ENCODE peak calls at places on chromosomes 2 and 18, in eight cellular contexts. T is uterus, X is A549, O is fibroblast of lung, J is spleen, D is tibial nerve, P is lower lobe of right lung, Z is HCT116. U is an unnamed sample.

GRCh38 chr18:711330-711692 is 1.1 kb downstream of the ENOSF1 start:
- DNase-seq in T (no peak), D (no peak), J (no peak), O (no peak), X (no peak), Z (no peak), P (no peak), U (peak)

GRCh38 chr2:42386684-42387083 is 25.7 kb upstream of the COX7A2L start:
- DNase-seq in D (no peak), P (no peak), Z (peak), O (no peak), T (no peak), X (peak), J (no peak), U (no peak)

GRCh38 chr2:161138429-161138828 is 21.8 kb upstream of the TANK start:
- DNase-seq in P (no peak), X (no peak), J (no peak), Z (no peak), O (no peak), T (no peak), D (no peak), U (no peak)

GRCh38 chr2:163630836-163631235 is 105.0 kb downstream of the FIGN start:
- DNase-seq in J (no peak), D (no peak), Z (no peak), P (no peak), T (no peak), X (no peak), O (no peak), U (no peak)

GRCh38 chr2:241187101-241187690 is 1.3 kb upstream of the ANO7 start:
- DNase-seq in P (no peak), X (no peak), J (no peak), T (no peak), D (no peak), O (no peak), Z (no peak), U (no peak)

GRCh38 chr2:241188386-241189092 is at the start of gene ANO7:
- DNase-seq in Z (no peak), T (no peak), J (no peak), D (no peak), O (no peak), P (peak), X (no peak), U (no peak)

GRCh38 chr2:11533278-11534077 is at the start of gene GREB1:
- DNase-seq in O (peak), D (no peak), T (no peak), P (no peak), X (no peak), Z (no peak), J (no peak), U (peak)

GRCh38 chr2:186780701-186781316 is 68.2 kb downstream of the ZSWIM2 start:
- DNase-seq in Z (peak), O (peak), J (no peak), D (no peak), T (no peak), X (peak), P (no peak), U (no peak)

GRCh38 chr2:230267556-230267955 is 42.0 kb downstream of the SP140 start:
- DNase-seq in T (no peak), J (no peak), Z (no peak), X (no peak), O (no peak), P (no peak), D (no peak), U (no peak)

GRCh38 chr2:213562539-213563180 is 278.4 kb downstream of the SPAG16 start:
- DNase-seq in D (no peak), O (no peak), J (no peak), X (no peak), Z (no peak), P (no peak), T (no peak), U (no peak)

GRCh38 chr2:43490387-43490786 is 105.5 kb downstream of the THADA start:
- DNase-seq in D (no peak), T (no peak), O (no peak), P (no peak), J (no peak), X (no peak), Z (no peak), U (no peak)
- H3K4me3 ChIP-seq in D (no peak), T (no peak), O (no peak), P (no peak), J (no peak), X (no peak), Z (no peak), U (no peak)

GRCh38 chr18:76518073-76518472 is 23.0 kb upstream of the ZNF516 start:
- DNase-seq in T (no peak), X (no peak), J (no peak), Z (no peak), D (no peak), O (no peak), P (no peak), U (no peak)
- H3K27ac ChIP-seq in T (peak), X (no peak), J (peak), Z (no peak), D (peak), O (peak), P (no peak), U (peak)

GRCh38 chr2:9573840-9574239 is 18.2 kb upstream of the ADAM17 start:
- DNase-seq in Z (no peak), D (no peak), P (no peak), X (no peak), T (no peak), J (no peak), O (no peak), U (no peak)
- TF ChIP-seq CTCF in Z (no peak), D (no peak), P (no peak), X (no peak), T (no peak), J (no peak), O (no peak), U (no peak)

DNA sequence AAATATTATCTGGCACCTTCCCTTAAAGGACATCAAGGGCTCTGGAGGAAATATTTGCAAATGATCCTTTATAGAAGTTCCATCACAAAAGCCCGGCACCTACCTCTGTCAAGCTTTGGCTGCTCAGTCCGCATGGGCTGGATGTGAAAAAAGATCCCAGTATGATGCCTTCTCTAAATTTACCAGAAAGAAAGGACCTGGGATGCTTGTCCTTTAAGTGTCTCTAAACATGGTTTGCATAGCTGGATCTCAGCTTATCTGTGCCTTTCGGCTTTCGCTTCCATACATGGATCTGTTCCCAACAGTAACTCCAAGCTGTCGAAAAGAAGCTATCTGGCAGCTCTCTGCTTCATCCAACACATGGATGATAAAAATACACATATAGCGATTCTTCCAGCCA is 60.4 kb upstream of the SLC8A1 start:
- DNase-seq in O (peak), T (peak), P (no peak), J (no peak), Z (no peak), X (no peak), D (peak), U (no peak)
- H3K4me3 ChIP-seq in O (peak), T (peak), P (peak), J (peak), Z (no peak), X (no peak), D (peak), U (peak)

U was measured in ovary.